ENCODE peak calls at places on chromosomes 11 and 22, in six cellular contexts. R is lung, V is testis, E is ovary, W is prostate gland, L is heart left ventricle. C is an unnamed sample.

GRCh38 chr11:8283510-8284272 is 20.0 kb upstream of the LMO1 start:
- DNase-seq in L (no peak), V (no peak), W (no peak), E (no peak), R (no peak), C (no peak)

GRCh38 chr11:117738246-117738957 is 58.6 kb downstream of the DSCAML1 start:
- DNase-seq in V (no peak), W (no peak), L (no peak), R (no peak), E (no peak), C (no peak)

GRCh38 chr11:101185985-101186384 is 56.4 kb upstream of the PGR start:
- DNase-seq in W (no peak), V (no peak), E (no peak), R (no peak), L (no peak), C (no peak)

GRCh38 chr11:77174559-77174958 is 46.5 kb downstream of the MYO7A start:
- DNase-seq in R (no peak), W (no peak), L (no peak), V (no peak), E (no peak), C (no peak)

GRCh38 chr11:68506908-68507307 is 46.4 kb downstream of the PPP6R3 start:
- DNase-seq in V (no peak), L (no peak), W (no peak), E (no peak), R (no peak), C (no peak)

GRCh38 chr11:57426754-57427691 is at the start of gene SLC43A3:
- DNase-seq in W (peak; percentile 69), R (peak; percentile 80), L (peak; percentile 80), E (peak; percentile 86), V (peak; percentile 77), C (peak; percentile 76)

GRCh38 chr22:37732699-37733607 is 36.1 kb downstream of the TRIOBP start:
- DNase-seq in V (no peak), W (no peak), E (no peak), R (no peak), L (no peak), C (no peak)

GRCh38 chr11:28963189-28963588 is 855.0 kb downstream of the METTL15 start:
- DNase-seq in L (no peak), E (no peak), W (no peak), V (no peak), R (no peak), C (no peak)

GRCh38 chr11:83007477-83007876 is 64.2 kb downstream of the RAB30 start:
- DNase-seq in L (no peak), E (no peak), V (no peak), R (no peak), W (no peak), C (no peak)

GRCh38 chr11:23789200-23789853 is 707.5 kb upstream of the LUZP2 start:
- DNase-seq in R (no peak), V (no peak), W (no peak), L (no peak), E (no peak), C (peak; percentile 27)

GRCh38 chr11:69487849-69488542 is 6.5 kb downstream of the LINC01488 start:
- DNase-seq in L (peak; percentile 14), R (no peak), E (no peak), W (no peak), V (no peak), C (no peak)

GRCh38 chr11:12675951-12676711 is 1.9 kb downstream of the TEAD1 start:
- DNase-seq in L (no peak), V (peak; percentile 32), E (peak; percentile 38), W (no peak), R (no peak), C (no peak)

GRCh38 chr11:133828861-133829260 is 16.5 kb downstream of the SPATA19 start:
- DNase-seq in L (no peak), E (no peak), R (no peak), W (no peak), V (no peak), C (no peak)

GRCh38 chr11:45052361-45052760 is 94.1 kb upstream of the PRDM11 start:
- DNase-seq in V (no peak), E (no peak), W (no peak), L (no peak), R (no peak), C (no peak)

GRCh38 chr11:95067828-95068244 is 1.1 kb downstream of the SRSF8 start:
- DNase-seq in E (no peak), V (no peak), R (peak; percentile 35), W (no peak), L (peak; percentile 33), C (no peak)

GRCh38 chr11:44593194-44593593 is 27.7 kb downstream of the CD82 start:
- DNase-seq in R (no peak), W (no peak), L (no peak), E (no peak), V (no peak), C (no peak)

GRCh38 chr11:130001491-130002351 is 914 bp downstream of the PRDM10 start:
- DNase-seq in V (peak; percentile 56), R (peak; percentile 38), W (peak; percentile 17), E (peak; percentile 30), L (peak; percentile 53), C (peak; percentile 40)

GRCh38 chr11:2348986-2349385 is 28.1 kb upstream of the CD81 start:
- DNase-seq in W (no peak), E (no peak), R (no peak), V (no peak), L (no peak), C (no peak)

GRCh38 chr11:44277097-44278090 is 32.5 kb downstream of the ALX4 start:
- DNase-seq in L (no peak), E (no peak), R (no peak), V (no peak), W (no peak), C (no peak)

GRCh38 chr22:45852826-45853225 is 124.1 kb downstream of the WNT7B start:
- DNase-seq in E (no peak), V (no peak), R (no peak), L (no peak), W (no peak), C (no peak)

GRCh38 chr11:110979696-110980095 is 265.8 kb upstream of the POU2AF2 start:
- DNase-seq in E (no peak), V (no peak), W (no peak), R (no peak), L (no peak), C (no peak)

GRCh38 chr11:117299351-117300300 is 8.5 kb downstream of the BACE1-AS start:
- DNase-seq in L (no peak), E (no peak), V (no peak), W (no peak), R (no peak), C (no peak)

GRCh38 chr11:88552377-88553029 is 215.0 kb upstream of the CTSC start:
- DNase-seq in R (peak; percentile 35), W (no peak), V (peak; percentile 44), E (peak; percentile 16), L (no peak), C (peak; percentile 40)
- TF ChIP-seq CTCF in R (peak; percentile 8), W (no peak), V (no peak), E (no peak), L (peak; percentile 21), C (peak; percentile 58)

DNA sequence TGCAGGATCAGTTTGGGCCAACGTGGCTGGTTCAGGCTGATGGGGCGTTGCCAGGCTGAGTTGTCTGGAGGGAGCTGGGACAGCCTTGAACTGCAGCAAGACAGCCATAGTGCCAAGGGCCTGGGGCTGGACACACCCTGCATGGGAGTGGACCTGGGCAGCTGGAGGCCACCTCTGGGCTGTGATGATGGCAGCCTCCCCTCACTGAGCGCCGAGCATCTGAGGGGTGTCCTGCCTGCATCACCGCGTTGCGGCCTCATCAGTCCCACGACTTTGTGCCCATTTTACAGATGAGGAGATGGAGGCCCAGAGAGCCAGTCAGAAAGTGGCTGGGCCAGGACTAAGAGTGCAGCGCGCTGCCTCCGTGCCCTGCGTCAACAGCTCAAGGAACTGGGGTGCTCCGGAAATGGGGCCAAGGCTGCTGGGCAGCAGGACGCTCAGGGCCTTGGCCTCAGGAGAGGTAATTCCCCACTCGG is 590 bp upstream of the TSPO start:
- DNase-seq in E (no peak), V (no peak), W (no peak), R (no peak), L (no peak), C (no peak)
- H3K27ac ChIP-seq in E (no peak overlapping the region), V (no peak overlapping the region), W (peak overlapping the region; percentile 88), R (peak overlapping the region; percentile 66), L (peak overlapping the region; percentile 93), C (peak overlapping the region; percentile 82)

GRCh38 chr11:65787649-65788622 is 1.1 kb downstream of the OVOL1 start:
- DNase-seq in W (no peak), L (no peak), V (peak; percentile 42), R (no peak), E (no peak), C (peak; percentile 42)

GRCh38 chr11:65785329-65786007 is 1.4 kb upstream of the OVOL1 start:
- DNase-seq in R (no peak), W (no peak), E (no peak), L (peak; percentile 16), V (no peak), C (no peak)

GRCh38 chr11:65788801-65789200 is 1.9 kb downstream of the OVOL1 start:
- DNase-seq in E (no peak), W (no peak), R (no peak), L (no peak), V (no peak), C (no peak)

GRCh38 chr11:65786786-65787636 is at the start of gene OVOL1:
- DNase-seq in L (no peak), V (peak; percentile 36), R (peak; percentile 80), E (no peak), W (peak; percentile 91), C (peak; percentile 88)

DNA sequence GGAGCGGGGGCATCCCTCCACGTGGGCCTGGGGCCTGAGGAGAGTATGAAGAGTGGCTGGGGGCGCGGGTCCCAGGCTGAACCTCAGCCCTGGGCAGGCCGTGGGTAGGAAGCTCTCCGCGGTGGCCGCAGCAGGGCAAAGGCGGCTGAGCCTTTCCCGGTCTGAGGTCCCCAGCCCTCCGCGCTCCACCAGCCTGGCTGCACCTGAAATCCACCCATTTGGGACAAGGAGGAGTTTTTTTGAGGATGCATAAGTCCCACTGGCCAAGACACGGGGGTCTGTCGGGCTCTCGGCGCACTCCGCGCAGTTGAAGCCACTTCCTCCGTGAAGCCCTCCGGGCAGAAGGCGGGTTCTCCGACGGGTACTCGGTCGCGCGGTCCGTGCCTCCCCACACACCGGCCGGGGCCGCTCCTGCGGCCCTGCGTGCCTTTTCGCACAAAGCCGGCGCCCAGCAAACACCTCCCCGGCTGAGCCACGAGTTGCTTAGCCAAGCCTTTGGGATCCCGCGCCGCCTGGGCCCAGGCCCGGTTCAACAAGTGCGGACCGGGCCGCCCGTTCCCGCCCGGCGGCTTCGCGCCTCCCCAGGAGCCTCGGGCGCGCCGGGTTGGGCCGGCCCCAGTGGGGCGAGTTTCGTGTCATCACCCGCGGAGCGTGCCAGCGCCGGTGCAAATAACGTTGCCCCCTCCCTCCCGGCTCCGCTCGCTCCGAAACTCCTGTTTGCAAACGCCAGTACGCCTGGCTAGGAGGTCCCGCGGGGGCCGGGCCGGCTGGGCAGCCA is 666 bp upstream of the OVOL1 start:
- DNase-seq in W (peak; percentile 50), R (no peak), L (peak; percentile 24), V (no peak), E (no peak), C (peak; percentile 59)
- H3K4me3 ChIP-seq in W (peak overlapping the region; percentile 43), R (no peak overlapping the region), L (peak overlapping the region; percentile 24), V (peak overlapping the region; percentile 41), E (no peak overlapping the region), C (peak overlapping the region; percentile 52)

DNA sequence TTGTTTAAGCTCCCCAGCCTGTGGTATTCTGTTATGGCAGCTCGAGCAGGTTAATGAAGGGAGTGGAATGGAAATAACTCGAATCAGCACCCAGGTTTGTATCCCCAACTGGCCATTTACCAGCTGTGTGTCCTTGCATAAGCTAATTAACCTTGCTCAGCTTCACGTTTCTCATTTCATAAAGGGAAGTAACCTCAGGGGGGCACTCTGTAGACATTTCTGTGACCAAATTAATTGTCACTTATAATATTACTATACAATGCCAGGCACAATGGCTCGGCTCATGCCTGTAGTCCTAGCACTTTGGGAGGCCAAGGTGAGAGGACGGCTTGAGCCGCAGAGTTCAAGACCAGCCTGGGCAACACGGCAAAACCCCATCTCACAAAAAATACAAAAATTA is 13.8 kb downstream of the ADA2 start:
- DNase-seq in L (no peak), E (no peak), V (no peak), W (no peak), R (no peak), C (no peak)
- TF ChIP-seq CTCF in L (no peak), E (no peak), V (no peak), W (no peak), R (no peak), C (no peak)